ENCODE peak calls at places on chromosomes 1 and 21, in five cellular contexts. R is HFF-Myc, L is upper lobe of left lung, T is upper lobe of right lung, E is GM10248. V is an unnamed sample.

GRCh38 chr1:162829268-162829667 is 31.7 kb downstream of the CCDC190 start:
- DNase-seq in R (no peak), L (no peak), T (no peak), E (no peak), V (no peak)

GRCh38 chr21:46112731-46113215 is 14.9 kb downstream of the COL6A2 start:
- DNase-seq in R (no peak), L (no peak), T (peak), E (no peak), V (peak)

GRCh38 chr1:241612533-241613505 is 27.4 kb downstream of the CHML start:
- DNase-seq in R (peak), L (no peak), T (no peak), E (no peak), V (no peak)

GRCh38 chr1:24254783-24255182 is 64.4 kb upstream of the GRHL3 start:
- DNase-seq in R (no peak), L (no peak), T (no peak), E (no peak), V (no peak)

GRCh38 chr1:41362357-41362721 is 1.1 kb downstream of the FOXO6 start:
- DNase-seq in R (no peak), L (peak), T (no peak), E (no peak), V (no peak)

GRCh38 chr1:111909010-111909409 is 80.5 kb downstream of the KCND3 start:
- DNase-seq in R (no peak), L (no peak), T (no peak), E (no peak), V (no peak)

GRCh38 chr1:71294178-71294577 is 213.3 kb upstream of the ZRANB2 start:
- DNase-seq in R (no peak), L (no peak), T (no peak), E (no peak), V (no peak)

GRCh38 chr1:22827666-22828065 is 117.0 kb downstream of the EPHB2 start:
- DNase-seq in R (no peak), L (no peak), T (no peak), E (no peak), V (no peak)

GRCh38 chr1:202010042-202011015 is at the start of gene ELF3:
- DNase-seq in R (no peak), L (peak), T (peak), E (peak), V (no peak)

GRCh38 chr1:231241751-231242150 is 739 bp downstream of the GNPAT start:
- DNase-seq in R (no peak), L (no peak), T (no peak), E (peak), V (no peak)

GRCh38 chr21:42037943-42038342 is 27.8 kb upstream of the ZBTB21 start:
- DNase-seq in R (no peak), L (no peak), T (no peak), E (no peak), V (no peak)

GRCh38 chr1:182786223-182787001 is 3.2 kb upstream of the NPL start:
- DNase-seq in R (peak), L (no peak), T (peak), E (peak), V (no peak)

DNA sequence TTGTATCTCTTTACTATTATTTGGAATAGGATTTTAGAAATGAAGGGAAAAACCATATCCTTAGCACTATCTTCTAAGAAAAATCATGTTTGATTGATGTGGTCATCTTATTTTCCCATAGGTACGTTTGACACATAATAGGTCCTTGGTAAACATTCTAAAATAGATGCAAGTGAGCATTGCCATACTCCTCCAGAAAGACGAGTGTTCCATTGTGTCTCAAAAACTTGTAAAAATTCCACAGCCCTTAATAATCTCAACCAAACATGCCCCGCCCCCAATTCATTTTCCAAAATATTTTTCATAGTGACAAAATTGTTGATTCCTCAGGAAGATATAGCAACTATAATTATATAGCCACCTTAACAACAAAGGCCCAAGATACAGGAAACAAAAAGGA is 113.4 kb downstream of the CD247 start:
- DNase-seq in R (no peak), L (no peak), T (no peak), E (no peak), V (no peak)
- TF ChIP-seq CTCF in R (no peak), L (no peak), T (no peak), E (no peak), V (no peak)

DNA sequence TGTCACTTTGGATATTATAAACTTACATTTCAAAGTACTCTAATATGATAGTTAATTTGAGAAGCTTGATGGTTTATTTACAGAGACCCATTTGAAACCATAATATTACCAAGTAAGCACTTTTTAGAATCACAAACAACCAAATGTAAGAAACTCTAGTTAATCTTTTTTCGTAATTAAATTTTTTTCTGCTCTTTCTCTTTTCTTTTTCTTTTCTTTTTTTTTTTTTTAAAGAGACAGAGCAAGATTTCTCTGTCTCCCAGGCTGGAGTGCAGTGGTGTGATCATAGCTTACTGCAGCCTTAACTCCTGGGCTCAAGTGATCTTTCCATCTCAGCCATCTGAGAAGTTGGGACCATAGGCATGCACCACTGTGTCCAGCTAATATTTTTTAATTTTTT is 5.2 kb downstream of the RAVER2 start:
- DNase-seq in R (no peak), L (no peak), T (no peak), E (no peak), V (no peak)
- TF ChIP-seq CTCF in R (no peak), L (no peak), T (no peak), E (no peak), V (no peak)

DNA sequence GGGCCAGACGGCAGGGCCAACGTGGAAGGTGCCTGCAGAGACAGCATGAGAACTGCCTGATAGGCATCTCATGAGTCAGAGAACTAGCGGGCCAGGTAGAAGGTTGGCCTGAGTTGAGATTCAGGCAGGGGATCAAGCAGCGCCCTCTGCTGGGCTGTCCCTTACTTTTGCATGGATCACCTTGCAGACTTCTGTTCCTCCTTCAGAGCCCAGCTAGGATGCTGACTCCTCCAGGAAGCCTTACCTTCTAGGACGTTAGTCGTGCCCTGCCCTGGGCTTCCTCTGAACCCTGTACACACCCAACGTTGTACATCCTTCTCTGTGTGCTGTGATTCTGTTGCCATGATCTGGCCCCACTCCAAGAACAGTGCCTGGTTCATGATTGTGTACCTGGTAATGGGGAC is 231.3 kb upstream of the VAMP3 start:
- DNase-seq in R (no peak), L (no peak), T (peak), E (no peak), V (no peak)
- TF ChIP-seq CTCF in R (no peak), L (peak), T (peak), E (no peak), V (no peak)

GRCh38 chr1:197619008-197619640 is 156.2 kb downstream of the DENND1B start:
- DNase-seq in R (no peak), L (no peak), T (no peak), E (no peak), V (no peak)
- TF ChIP-seq CTCF in R (no peak), L (peak), T (peak), E (no peak), V (no peak)

GRCh38 chr1:92961896-92962752 is 862 bp upstream of the DIPK1A start:
- DNase-seq in R (no peak), L (no peak), T (no peak), E (peak), V (no peak)

GRCh38 chr1:92958203-92958970 is 2.9 kb downstream of the DIPK1A start:
- DNase-seq in R (no peak), L (no peak), T (no peak), E (no peak), V (no peak)

GRCh38 chr1:92965003-92965402 is 3.7 kb upstream of the DIPK1A start:
- DNase-seq in R (no peak), L (no peak), T (no peak), E (no peak), V (no peak)

GRCh38 chr1:92960395-92961130 is 699 bp downstream of the DIPK1A start:
- DNase-seq in R (peak), L (no peak), T (peak), E (peak), V (no peak)

DNA sequence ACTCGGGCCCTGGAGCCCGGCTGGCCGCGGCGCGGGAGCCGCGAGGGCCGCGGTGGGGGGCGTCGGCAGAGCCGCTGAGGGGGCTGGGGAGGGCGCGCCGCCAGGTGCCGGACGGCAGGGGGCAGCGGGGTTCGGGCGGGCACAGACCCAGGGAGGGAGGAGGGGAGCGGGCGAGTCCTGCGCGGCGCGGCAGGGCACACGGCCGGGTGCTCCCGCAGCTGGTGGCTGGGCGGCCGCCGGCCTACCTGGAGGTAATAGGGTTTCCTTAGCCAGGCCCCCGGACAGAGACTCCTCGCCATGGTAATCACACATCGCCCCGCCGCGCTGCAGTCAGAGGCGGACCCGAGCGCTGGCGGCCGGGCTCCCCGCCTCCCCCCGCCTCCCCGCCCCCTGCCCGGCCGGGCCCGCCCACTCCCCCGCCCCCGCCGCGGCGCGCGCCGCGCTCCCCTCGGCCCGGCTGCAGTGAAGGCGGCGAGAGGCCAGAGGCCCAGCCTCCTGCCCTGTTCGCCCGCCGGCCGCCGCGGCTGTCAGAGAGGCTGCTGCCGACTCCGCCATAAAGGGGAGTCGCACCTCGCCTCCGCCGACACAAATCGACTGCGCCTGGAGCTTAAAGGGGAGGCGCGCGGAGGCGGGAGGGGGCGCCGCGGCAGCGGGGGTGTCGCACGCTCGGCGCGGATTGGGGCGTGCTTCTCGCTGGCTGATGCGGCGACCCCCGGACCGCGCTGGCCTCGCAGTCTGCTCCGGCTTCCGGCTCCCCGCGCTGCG is at the start of gene DIPK1A:
- DNase-seq in R (no peak), L (peak), T (peak), E (peak), V (peak)
- TF ChIP-seq CTCF in R (no peak), L (peak), T (no peak), E (peak), V (no peak)

DNA sequence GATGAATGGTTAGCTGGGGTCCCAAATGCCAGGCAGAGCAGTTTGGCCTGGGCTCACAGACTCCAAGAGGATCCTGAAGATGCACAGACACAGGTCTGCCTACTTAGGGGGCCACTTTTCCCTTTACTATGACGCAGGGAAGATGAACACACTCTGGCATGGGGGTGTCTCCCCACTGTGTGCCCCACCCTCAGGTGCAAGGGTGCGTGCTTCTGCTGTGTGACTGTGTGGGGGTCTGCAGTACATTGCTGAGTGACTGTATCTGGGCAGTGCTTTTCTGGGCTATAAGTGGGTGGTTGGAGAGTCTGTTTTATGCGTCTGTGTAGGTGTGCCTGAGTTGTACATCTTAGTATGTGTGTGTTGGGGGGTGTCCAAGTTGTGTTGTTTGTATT is 3.8 kb downstream of the NR0B2 start:
- DNase-seq in R (no peak), L (no peak), T (no peak), E (no peak), V (no peak)
- TF ChIP-seq CTCF in R (no peak), L (no peak), T (no peak), E (no peak), V (no peak)

GRCh38 chr1:16921391-16922185 is at the start of gene CROCC:
- DNase-seq in R (peak), L (no peak), T (peak), E (peak), V (no peak)
- TF ChIP-seq CTCF in R (no peak), L (no peak), T (no peak), E (peak), V (no peak)